ENCODE peak calls at places on chromosomes 16 and 17, in four cellular contexts. J is DND-41, X is fibroblast of lung, N is H9. B is an unnamed sample.

GRCh38 chr16:86884256-86884655 is 305.9 kb downstream of the FOXL1 start:
- DNase-seq in J (no peak), X (no peak), N (no peak), B (no peak)

GRCh38 chr16:868846-869822 is 68.6 kb upstream of the GNG13 start:
- DNase-seq in J (no peak), X (no peak), N (no peak), B (no peak)

GRCh38 chr16:17552351-17552750 is 81.6 kb upstream of the XYLT1 start:
- DNase-seq in J (no peak), X (peak; percentile 91), N (no peak), B (no peak)

GRCh38 chr17:72778161-72779151 is 314.0 kb downstream of the SLC39A11 start:
- DNase-seq in J (no peak), X (no peak), N (no peak), B (no peak)

GRCh38 chr16:57892041-57892440 is 78.9 kb downstream of the CNGB1 start:
- DNase-seq in J (no peak), X (peak; percentile 100), N (no peak), B (no peak)

GRCh38 chr17:35930211-35931065 is at the start of gene RDM1:
- DNase-seq in J (peak; percentile 78), X (peak; percentile 49), N (peak; percentile 96), B (peak; percentile 96)

GRCh38 chr16:22291860-22292692 is 5.1 kb upstream of the POLR3E start:
- DNase-seq in J (no peak), X (no peak), N (no peak), B (no peak)

GRCh38 chr17:64457156-64457555 is 8.2 kb downstream of the MILR1 start:
- DNase-seq in J (no peak), X (peak; percentile 84), N (no peak), B (no peak)

GRCh38 chr16:67150833-67151396 is at the start of gene B3GNT9:
- DNase-seq in J (no peak), X (peak; percentile 77), N (peak; percentile 82), B (no peak)

GRCh38 chr17:3692346-3692745 is 3.6 kb downstream of the P2RX5 start:
- DNase-seq in J (no peak), X (no peak), N (peak; percentile 74), B (peak; percentile 65)

GRCh38 chr16:3012828-3013420 is at the start of gene CLDN9:
- DNase-seq in J (no peak), X (no peak), N (peak; percentile 72), B (no peak)

GRCh38 chr17:53101706-53102105 is 721.0 kb upstream of the KIF2B start:
- DNase-seq in J (no peak), X (no peak), N (no peak), B (no peak)

GRCh38 chr17:81577278-81578000 is 25.3 kb upstream of the FAAP100 start:
- DNase-seq in J (no peak), X (no peak), N (peak; percentile 25), B (no peak)

GRCh38 chr16:84284168-84284722 is 10.4 kb upstream of the WFDC1 start:
- DNase-seq in J (no peak), X (no peak), N (peak; percentile 64), B (no peak)

GRCh38 chr17:65349916-65350315 is 211.5 kb downstream of the AXIN2 start:
- DNase-seq in J (no peak), X (no peak), N (no peak), B (no peak)

GRCh38 chr17:71780596-71780995 is 340.2 kb upstream of the SOX9 start:
- DNase-seq in J (no peak), X (no peak), N (no peak), B (no peak)

GRCh38 chr17:79624658-79625478 is 14.0 kb upstream of the RBFOX3 start:
- DNase-seq in J (no peak), X (no peak), N (peak; percentile 32), B (no peak)

GRCh38 chr17:65850486-65850885 is 289.0 kb upstream of the AXIN2 start:
- DNase-seq in J (no peak), X (no peak), N (no peak), B (peak; percentile 67)

GRCh38 chr17:83077411-83077810 is 2.0 kb upstream of the METRNL start:
- DNase-seq in J (no peak), X (no peak), N (no peak), B (no peak)

GRCh38 chr16:66240996-66241395 is 125.5 kb upstream of the CDH5 start:
- DNase-seq in J (no peak), X (peak; percentile 76), N (no peak), B (no peak)

GRCh38 chr17:73820686-73821448 is 176.6 kb upstream of the SDK2 start:
- DNase-seq in J (no peak), X (peak; percentile 20), N (peak; percentile 94), B (peak; percentile 58)

GRCh38 chr16:30473231-30474061 is 904 bp downstream of the ITGAL start:
- DNase-seq in J (no peak), X (no peak), N (no peak), B (no peak)

GRCh38 chr17:62995377-62995885 is 29.4 kb downstream of the TANC2 start:
- DNase-seq in J (peak; percentile 28), X (peak; percentile 37), N (no peak), B (peak; percentile 60)

GRCh38 chr17:81416612-81417011 is 21.4 kb downstream of the BAHCC1 start:
- DNase-seq in J (no peak), X (no peak), N (no peak), B (no peak)

GRCh38 chr16:88429387-88430184 is 23.5 kb upstream of the ZFPM1 start:
- DNase-seq in J (no peak), X (no peak), N (no peak), B (no peak)

GRCh38 chr17:81391964-81392908 is 3.0 kb upstream of the BAHCC1 start:
- DNase-seq in J (no peak), X (peak; percentile 65), N (no peak), B (no peak)

GRCh38 chr16:1863681-1864460 is 8.1 kb downstream of the MEIOB start:
- DNase-seq in J (no peak), X (peak; percentile 33), N (no peak), B (peak; percentile 78)

GRCh38 chr16:72637306-72637705 is 410.6 kb downstream of the ZFHX3 start:
- DNase-seq in J (no peak), X (peak; percentile 74), N (no peak), B (no peak)

GRCh38 chr17:73359987-73360410 is 48.2 kb upstream of the CDC42EP4 start:
- DNase-seq in J (no peak), X (no peak), N (peak; percentile 97), B (no peak)

GRCh38 chr16:48499822-48500440 is 110.0 kb downstream of the N4BP1 start:
- DNase-seq in J (no peak), X (peak; percentile 94), N (no peak), B (no peak)

GRCh38 chr17:56604691-56605090 is 11.2 kb downstream of the NOG start:
- DNase-seq in J (no peak), X (no peak), N (no peak), B (no peak)

DNA sequence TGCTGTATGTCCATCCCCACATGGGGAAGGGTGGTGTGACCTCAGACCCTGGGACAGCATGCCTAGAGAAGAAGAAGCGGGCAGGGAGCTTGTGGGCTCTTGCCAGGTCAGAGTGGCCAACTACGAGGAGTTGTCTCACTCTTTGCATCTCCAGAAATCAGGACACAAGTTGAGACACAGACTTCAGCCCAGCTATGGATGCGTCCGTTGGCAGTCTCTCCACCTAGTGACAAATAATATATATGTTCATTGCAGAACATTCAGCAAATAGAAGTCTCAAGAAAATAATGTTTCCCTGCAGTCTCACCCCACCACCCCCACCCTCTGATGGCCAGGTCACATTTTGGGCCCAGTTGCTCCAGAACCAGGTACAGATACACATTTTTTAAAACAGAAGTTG is 77.6 kb downstream of the SREBF1 start:
- DNase-seq in J (no peak), X (no peak), N (no peak), B (no peak)
- H3K79me2 ChIP-seq in J (peaks cover 99% of the 10 kb centered on the region), X (peaks cover 4% of the 10 kb centered on the region), N (no peaks in the 10 kb centered on the region), B (peaks cover 87% of the 10 kb centered on the region)

GRCh38 chr16:56749806-56750491 is 20.0 kb downstream of the NUP93 start:
- DNase-seq in J (no peak), X (peak; percentile 46), N (no peak), B (peak; percentile 49)

GRCh38 chr16:56748826-56749225 is 18.9 kb downstream of the NUP93 start:
- DNase-seq in J (no peak), X (no peak), N (no peak), B (no peak)

GRCh38 chr16:56744996-56745640 is 15.2 kb downstream of the NUP93 start:
- DNase-seq in J (no peak), X (no peak), N (peak; percentile 34), B (no peak)

GRCh38 chr16:56748191-56748590 is 18.3 kb downstream of the NUP93 start:
- DNase-seq in J (no peak), X (no peak), N (no peak), B (no peak)

DNA sequence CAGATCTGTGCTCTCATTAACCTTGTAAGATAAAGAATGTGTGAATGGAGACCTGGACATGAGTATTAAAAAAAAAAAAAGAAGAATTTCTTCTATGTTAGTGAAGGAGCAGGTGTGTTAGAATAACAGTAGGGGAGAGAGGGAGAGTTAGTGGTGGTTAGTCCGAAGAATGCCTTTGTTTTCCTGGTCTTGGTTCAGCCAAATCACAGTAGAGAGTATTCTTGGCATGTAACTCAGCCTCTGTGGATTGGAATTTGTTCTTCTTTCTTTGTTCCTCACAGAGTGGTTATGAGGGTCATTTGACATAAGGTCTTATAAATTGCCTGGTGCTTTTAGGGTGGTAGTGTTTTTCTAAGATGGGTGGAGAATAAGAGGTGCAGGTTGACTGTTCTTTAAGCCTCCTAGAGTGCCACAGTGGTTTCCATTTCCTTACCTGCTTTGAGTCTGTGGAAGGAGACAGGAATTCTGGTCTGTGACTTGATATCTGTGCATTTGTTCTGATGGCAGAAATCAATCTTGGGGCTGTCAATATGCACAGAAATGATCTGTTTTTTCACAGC is 17.6 kb downstream of the NUP93 start:
- DNase-seq in J (no peak), X (peak; percentile 73), N (no peak), B (no peak)
- H3K79me2 ChIP-seq in J (peaks cover 96% of the 10 kb centered on the region), X (peaks cover 32% of the 10 kb centered on the region), N (peaks cover 5% of the 10 kb centered on the region), B (peaks cover 100% of the 10 kb centered on the region)

GRCh38 chr16:81588326-81589081 is 143.9 kb downstream of the CMIP start:
- DNase-seq in J (no peak), X (no peak), N (no peak), B (no peak)
- H3K79me2 ChIP-seq in J (peaks cover 89% of the 10 kb centered on the region), X (no peaks in the 10 kb centered on the region), N (peaks cover 8% of the 10 kb centered on the region), B (no peaks in the 10 kb centered on the region)

GRCh38 chr16:69323428-69323827 is 7.0 kb downstream of the PDF start:
- DNase-seq in J (no peak), X (no peak), N (no peak), B (no peak)

GRCh38 chr16:69326172-69326873 is 4.1 kb downstream of the PDF start:
- DNase-seq in J (no peak), X (no peak), N (no peak), B (no peak)

GRCh38 chr16:69324013-69324531 is 6.3 kb downstream of the PDF start:
- DNase-seq in J (no peak), X (no peak), N (no peak), B (no peak)

GRCh38 chr16:69325784-69326171 is 4.6 kb downstream of the PDF start:
- DNase-seq in J (no peak), X (no peak), N (no peak), B (no peak)

DNA sequence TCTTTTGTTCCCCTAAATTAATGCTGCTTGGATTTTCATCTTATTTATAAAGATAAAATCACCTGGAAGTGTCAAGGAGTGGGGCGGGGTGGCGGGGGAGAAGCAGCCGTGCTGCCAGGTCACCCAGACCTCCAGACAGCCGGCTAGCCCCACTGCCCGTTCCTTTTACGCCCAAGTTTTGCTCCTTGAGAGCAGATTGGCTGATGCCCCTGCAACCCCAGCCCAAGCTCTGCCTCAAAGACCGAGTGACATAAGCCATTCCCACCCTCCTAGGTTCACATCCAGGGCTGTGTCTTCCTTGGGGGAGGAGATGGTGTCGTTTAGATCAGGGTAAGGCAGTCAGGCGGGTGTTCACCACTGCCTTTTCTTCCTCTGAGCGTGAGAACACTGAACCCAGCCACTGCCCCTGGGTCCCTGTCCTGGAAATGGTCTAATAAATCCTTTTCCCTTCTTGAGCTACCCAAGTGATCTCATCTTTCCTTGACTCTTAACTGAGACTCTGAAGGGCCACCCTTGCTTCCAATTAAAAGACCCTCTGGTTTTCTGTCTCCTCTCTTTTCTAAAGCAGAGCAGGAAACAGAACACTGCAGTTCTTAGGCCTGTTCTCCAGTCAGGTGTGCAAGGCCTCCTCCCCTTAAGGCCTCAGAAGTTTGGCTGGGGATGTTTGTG is 5.7 kb downstream of the PDF start:
- DNase-seq in J (no peak), X (no peak), N (no peak), B (no peak)
- H3K79me2 ChIP-seq in J (peaks cover 95% of the 10 kb centered on the region), X (peaks cover 54% of the 10 kb centered on the region), N (peaks cover 16% of the 10 kb centered on the region), B (peaks cover 70% of the 10 kb centered on the region)